ENCODE peak calls at places on chromosomes 2 and 18, in eight cellular contexts. T is lower lobe of right lung, R is fibroblast of lung, L is endothelial cell of umbilical vein, Y is astrocyte, O is pancreas, U is breast epithelium, C is MM.1S. P is an unnamed sample. For H3K27me3, the result is how much of the 10 kb centered on the place peaks cover.

GRCh38 chr2:231617059-231617926 is 24.6 kb downstream of the TEX44 start:
- DNase-seq in T (no peak), R (peak), L (no peak), Y (no peak), O (no peak), U (no peak), C (no peak), P (no peak)

GRCh38 chr2:240526521-240526920 is 31.3 kb downstream of the ANKMY1 start:
- DNase-seq in T (no peak), R (no peak), L (no peak), Y (no peak), O (no peak), U (no peak), C (no peak), P (no peak)

GRCh38 chr18:54616220-54616848 is 25.3 kb downstream of the DYNAP start:
- DNase-seq in T (no peak), R (no peak), L (no peak), Y (no peak), O (no peak), U (no peak), C (peak), P (no peak)

GRCh38 chr2:17756629-17757028 is 2.7 kb downstream of the GEN1 start:
- DNase-seq in T (no peak), R (peak), L (peak), Y (peak), O (no peak), U (no peak), C (no peak), P (no peak)

GRCh38 chr2:157233506-157233905 is 24.0 kb upstream of the GALNT5 start:
- DNase-seq in T (no peak), R (peak), L (no peak), Y (peak), O (no peak), U (no peak), C (no peak), P (no peak)

GRCh38 chr2:17311771-17312511 is 206.3 kb downstream of the RAD51AP2 start:
- DNase-seq in T (no peak), R (peak), L (no peak), Y (peak), O (no peak), U (no peak), C (peak), P (no peak)

GRCh38 chr18:74146756-74147155 is 878 bp downstream of the FBXO15 start:
- DNase-seq in T (no peak), R (peak), L (no peak), Y (peak), O (no peak), U (no peak), C (no peak), P (peak)

GRCh38 chr2:126885701-126886121 is 13.0 kb upstream of the TEX51 start:
- DNase-seq in T (no peak), R (peak), L (no peak), Y (peak), O (no peak), U (no peak), C (no peak), P (peak)

GRCh38 chr2:173077506-173078177 is 2.0 kb downstream of the MAP3K20 start:
- DNase-seq in T (no peak), R (peak), L (peak), Y (peak), O (no peak), U (no peak), C (no peak), P (no peak)

GRCh38 chr2:216463148-216463547 is 35.5 kb upstream of the RPL37A start:
- DNase-seq in T (no peak), R (no peak), L (no peak), Y (no peak), O (no peak), U (no peak), C (no peak), P (no peak)

GRCh38 chr2:121897335-121897970 is 142.0 kb downstream of the TSN start:
- DNase-seq in T (no peak), R (peak), L (peak), Y (peak), O (no peak), U (no peak), C (peak), P (peak)

GRCh38 chr2:37920570-37920969 is 4.5 kb upstream of the RMDN2 start:
- DNase-seq in T (no peak), R (peak), L (no peak), Y (peak), O (no peak), U (no peak), C (no peak), P (no peak)

GRCh38 chr2:5695641-5696350 is 3.6 kb downstream of the SOX11 start:
- DNase-seq in T (no peak), R (peak), L (no peak), Y (peak), O (no peak), U (no peak), C (peak), P (no peak)

GRCh38 chr2:5696741-5697521 is 4.7 kb downstream of the SOX11 start:
- DNase-seq in T (no peak), R (peak), L (no peak), Y (peak), O (no peak), U (no peak), C (peak), P (no peak)

GRCh38 chr2:5697554-5697953 is 5.4 kb downstream of the SOX11 start:
- DNase-seq in T (no peak), R (no peak), L (no peak), Y (peak), O (no peak), U (no peak), C (peak), P (no peak)

GRCh38 chr2:5698171-5698570 is 6.0 kb downstream of the SOX11 start:
- DNase-seq in T (no peak), R (no peak), L (no peak), Y (no peak), O (no peak), U (no peak), C (no peak), P (no peak)

GRCh38 chr2:5696351-5696740 is 4.2 kb downstream of the SOX11 start:
- DNase-seq in T (no peak), R (peak), L (no peak), Y (peak), O (no peak), U (no peak), C (peak), P (no peak)
- H3K4me3 ChIP-seq in T (peak), R (peak), L (no peak), Y (peak), O (peak), U (peak), C (peak), P (peak)

DNA sequence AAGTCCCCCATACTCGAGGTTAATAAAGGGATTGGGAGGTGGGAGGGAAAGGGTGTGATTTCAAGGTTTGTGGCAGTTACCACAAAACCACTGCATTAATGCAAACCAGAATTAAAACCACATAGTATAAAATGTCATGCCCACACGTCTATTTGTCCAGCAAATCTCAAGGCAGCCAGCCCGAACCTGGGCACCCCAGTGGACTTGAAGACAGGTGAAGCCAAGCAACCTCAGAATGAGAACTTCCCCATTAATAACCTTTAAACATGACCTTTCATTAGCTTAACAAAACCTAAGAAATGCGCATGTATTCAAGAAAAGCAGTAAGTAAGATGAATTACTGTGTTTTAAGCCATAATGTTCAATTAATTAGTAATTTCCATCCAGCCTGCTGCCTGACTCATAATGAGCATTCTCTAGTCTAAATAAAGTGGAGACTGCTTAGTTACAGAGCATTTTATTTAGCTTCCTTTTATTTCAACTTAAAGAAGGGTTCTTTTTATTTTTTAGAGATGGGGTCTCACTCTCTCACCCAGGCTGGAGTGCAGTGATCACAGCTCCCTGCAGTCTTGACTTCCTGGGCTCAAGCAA is 229.6 kb downstream of the FAM210A start:
- DNase-seq in T (no peak), R (peak), L (no peak), Y (peak), O (no peak), U (no peak), C (no peak), P (no peak)
- H3K27me3 ChIP-seq in T (under half), R (under half), L (under half), Y (under half), O (under half), U (under half), C (under half), P (under half)

DNA sequence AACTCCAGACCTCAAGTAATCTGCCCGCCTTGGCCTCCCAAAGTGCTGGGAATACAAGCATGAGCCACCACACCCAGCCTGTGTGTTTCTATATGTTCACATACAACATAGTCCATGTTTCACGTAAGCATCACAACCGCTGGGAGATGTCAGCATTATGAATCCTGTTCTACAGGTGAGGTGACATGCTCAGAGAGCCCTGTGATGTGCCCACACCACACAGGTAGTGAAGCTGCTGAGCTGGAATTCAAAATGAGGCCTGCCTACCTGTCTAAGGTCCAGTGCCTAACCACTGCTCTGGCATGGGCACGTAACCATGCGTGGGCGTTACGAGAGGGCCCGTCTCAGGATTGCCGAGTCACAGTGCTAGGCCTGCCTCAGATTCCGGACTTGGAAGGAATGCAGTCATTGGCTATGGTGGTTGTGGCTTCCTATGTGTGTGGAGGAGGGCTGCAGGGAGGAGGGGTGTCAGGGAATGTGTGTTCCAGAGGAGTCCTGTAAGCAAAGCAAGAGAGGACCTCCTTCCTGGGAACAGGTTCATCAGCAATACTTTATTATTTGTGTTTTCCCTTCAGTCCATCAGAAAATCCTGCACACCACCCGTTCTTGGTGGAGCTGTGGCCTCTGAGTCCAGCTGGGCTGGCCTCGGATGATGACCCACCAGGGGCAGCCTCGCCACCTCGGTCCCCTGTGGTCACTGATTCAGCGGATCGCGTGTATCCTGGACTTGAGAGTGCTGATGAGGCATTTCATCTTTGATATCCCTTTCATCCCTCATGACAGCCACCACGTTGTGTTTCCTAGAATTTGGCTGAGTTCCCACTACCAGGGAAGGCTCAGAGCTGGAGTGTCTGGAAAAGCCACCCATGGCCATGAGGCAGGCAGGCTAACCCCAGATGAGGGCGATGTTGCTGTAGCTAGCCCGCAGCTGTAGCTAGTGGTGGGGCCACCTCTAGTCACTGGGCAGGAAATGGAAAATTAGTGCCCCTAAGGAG is 31.1 kb downstream of the HK2 start:
- DNase-seq in T (peak), R (peak), L (no peak), Y (peak), O (no peak), U (peak), C (no peak), P (no peak)
- TF ChIP-seq CTCF in T (no peak), R (peak), L (no peak), Y (no peak), O (no peak), U (no peak), C (no peak), P (no peak)

DNA sequence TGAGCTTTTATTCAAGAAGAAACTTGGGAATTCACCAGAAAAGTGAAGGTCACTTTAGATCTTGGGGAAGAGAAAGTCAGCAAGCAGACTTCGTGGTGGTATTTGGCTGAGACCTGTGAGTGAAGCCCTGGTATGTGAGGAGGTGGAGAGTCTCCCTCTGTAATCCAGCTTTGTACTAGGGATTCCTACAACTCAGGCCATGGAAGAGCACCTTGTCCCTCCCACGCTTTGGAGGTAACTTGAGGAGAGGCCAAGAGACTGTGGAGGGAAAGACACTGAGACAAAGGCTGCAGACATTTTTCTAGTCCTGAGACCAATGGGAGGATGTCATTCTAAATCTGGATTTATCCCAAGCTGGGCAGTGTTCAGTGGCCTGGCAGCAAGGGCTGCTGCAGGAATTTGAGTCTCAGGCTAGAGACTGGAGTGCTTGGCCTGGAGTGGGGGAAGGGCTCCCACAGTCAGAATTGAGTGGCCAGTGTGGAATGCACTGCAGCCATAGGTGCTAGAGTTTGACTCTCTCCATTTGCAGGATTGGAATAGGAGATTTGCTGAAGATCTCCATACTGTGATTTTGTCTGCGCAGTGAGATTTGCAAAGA is 219.0 kb downstream of the ACTR3 start:
- DNase-seq in T (no peak), R (peak), L (no peak), Y (no peak), O (no peak), U (no peak), C (no peak), P (no peak)
- H3K4me3 ChIP-seq in T (no peak), R (no peak), L (no peak), Y (no peak), O (no peak), U (no peak), C (no peak), P (no peak)

DNA sequence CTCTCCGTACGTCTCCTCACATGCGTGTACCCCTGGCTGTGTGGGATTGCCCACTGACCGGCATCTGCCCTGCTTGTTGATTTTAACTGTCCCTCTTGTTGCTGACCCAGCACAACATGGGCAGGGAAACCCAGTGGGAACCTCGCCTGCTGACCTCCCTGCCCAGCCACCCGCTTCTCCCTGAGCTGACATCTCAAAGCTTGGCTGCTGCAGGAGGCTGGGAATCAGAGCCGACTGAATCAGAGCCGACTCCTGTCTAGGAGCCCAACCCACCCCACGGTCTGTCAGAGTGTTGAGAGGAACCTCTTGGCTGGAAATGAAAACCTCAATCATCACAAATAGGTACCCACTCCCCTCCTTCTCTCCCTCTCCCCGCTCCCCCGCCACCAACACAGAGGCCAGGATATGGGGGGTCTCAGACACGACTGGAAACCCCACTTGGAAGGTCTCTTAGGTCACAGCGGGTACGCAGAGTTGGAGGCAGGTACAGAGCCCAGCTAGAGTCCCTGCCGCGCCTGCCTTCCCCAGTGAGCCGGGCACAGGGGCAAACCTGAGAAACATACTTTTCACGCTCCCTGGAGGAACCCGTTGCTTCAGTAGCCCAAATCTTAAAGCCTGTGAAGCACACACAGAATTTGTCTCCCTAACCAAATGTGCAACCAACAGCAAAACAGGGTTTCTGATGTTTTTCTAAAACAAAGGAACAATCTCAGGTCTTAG is 784 bp downstream of the EDAR start:
- DNase-seq in T (no peak), R (no peak), L (no peak), Y (no peak), O (no peak), U (no peak), C (no peak), P (no peak)
- H3K27me3 ChIP-seq in T (under half), R (under half), L (under half), Y (under half), O (under half), U (under half), C (under half), P (half or more)

GRCh38 chr2:138492160-138492559 is 9.4 kb upstream of the SPOPL start:
- DNase-seq in T (no peak), R (no peak), L (no peak), Y (no peak), O (no peak), U (no peak), C (no peak), P (no peak)

GRCh38 chr2:138491495-138491862 is 10.1 kb upstream of the SPOPL start:
- DNase-seq in T (no peak), R (no peak), L (no peak), Y (no peak), O (no peak), U (no peak), C (no peak), P (no peak)

GRCh38 chr2:138490673-138491494 is 10.7 kb upstream of the SPOPL start:
- DNase-seq in T (no peak), R (no peak), L (no peak), Y (no peak), O (no peak), U (no peak), C (no peak), P (no peak)

GRCh38 chr2:138485019-138485418 is 16.6 kb upstream of the SPOPL start:
- DNase-seq in T (no peak), R (no peak), L (no peak), Y (no peak), O (no peak), U (no peak), C (no peak), P (no peak)

DNA sequence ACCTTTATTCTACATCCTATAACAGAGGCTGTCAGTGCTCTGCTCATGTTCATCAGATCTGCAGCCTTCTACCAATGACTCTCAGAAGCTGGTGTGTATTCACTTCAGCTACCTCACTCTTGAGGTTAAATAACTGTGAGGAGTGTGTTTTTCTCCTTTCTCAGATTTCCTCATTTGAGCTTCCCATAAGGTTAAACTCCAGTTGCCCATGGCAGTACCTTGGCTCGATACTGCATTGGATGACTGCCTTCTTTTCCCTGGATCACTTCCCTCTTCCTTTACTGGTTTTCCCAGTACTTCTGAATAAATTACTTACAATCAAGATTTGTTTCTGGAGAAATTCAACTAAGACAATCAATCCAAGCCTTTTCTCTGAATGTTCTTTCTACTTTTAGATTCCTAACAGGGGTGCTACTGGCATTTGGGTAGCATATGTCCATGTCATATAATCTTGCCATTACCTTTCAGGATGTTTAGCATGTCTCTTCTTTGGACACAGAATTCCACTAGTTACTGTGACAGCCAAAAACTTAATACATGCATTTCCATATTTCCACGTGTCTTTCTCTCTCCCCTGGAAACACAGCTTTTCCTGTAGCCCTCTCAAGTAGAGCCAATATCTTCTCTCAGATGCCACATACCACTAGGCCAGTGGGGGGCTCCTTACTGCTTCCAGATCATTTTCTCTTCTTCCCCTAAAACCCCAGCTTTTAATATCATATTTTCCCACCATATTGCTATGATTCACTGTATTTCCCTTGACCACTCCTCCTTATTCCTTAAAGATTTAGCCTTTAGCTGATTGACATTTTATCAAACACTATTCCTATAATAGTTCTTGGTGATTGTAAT is 15.0 kb upstream of the SPOPL start:
- DNase-seq in T (no peak), R (no peak), L (no peak), Y (no peak), O (no peak), U (no peak), C (no peak), P (no peak)
- TF ChIP-seq CTCF in T (no peak), R (no peak), L (no peak), Y (no peak), O (no peak), U (no peak), C (no peak), P (no peak)

GRCh38 chr18:58640428-58640805 is 11.5 kb upstream of the ALPK2 start:
- DNase-seq in T (no peak), R (peak), L (no peak), Y (no peak), O (no peak), U (no peak), C (no peak), P (no peak)
- H3K4me3 ChIP-seq in T (no peak), R (no peak), L (no peak), Y (no peak), O (no peak), U (no peak), C (no peak), P (no peak)